ENCODE peak calls at places on chromosomes 13 and 19, in six cellular contexts. D is NCI-H2081; W is NCI-H748 treated with DMSO at 0.1 percent for 48 hours; V is thoracic aorta; K is effector CD4-positive, alpha-beta T cell; Q is nephron progenitor cell. M is an unnamed sample.

GRCh38 chr13:85608255-85608829 is 190.9 kb downstream of the SLITRK6 start:
- DNase-seq in D (no peak), W (no peak), V (no peak), K (no peak), Q (no peak), M (no peak)

GRCh38 chr19:19385900-19386339 is 19.6 kb upstream of the GATAD2A start:
- DNase-seq in D (no peak), W (no peak), V (no peak), K (peak), Q (peak), M (no peak)

GRCh38 chr13:82522872-82523271 is 1359.4 kb downstream of the SLITRK1 start:
- DNase-seq in D (no peak), W (no peak), V (no peak), K (no peak), Q (no peak), M (no peak)

GRCh38 chr19:35346193-35347052 is 1.3 kb upstream of the FFAR1 start:
- DNase-seq in D (no peak), W (no peak), V (no peak), K (peak), Q (no peak), M (peak)

GRCh38 chr13:52739468-52740071 is at the start of gene CNMD:
- DNase-seq in D (no peak), W (no peak), V (no peak), K (no peak), Q (peak), M (peak)

GRCh38 chr19:13037161-13037560 is 41.9 kb downstream of the NFIX start:
- DNase-seq in D (no peak), W (no peak), V (no peak), K (no peak), Q (no peak), M (no peak)

GRCh38 chr13:96836733-96837132 is 157.5 kb downstream of the OXGR1 start:
- DNase-seq in D (no peak), W (no peak), V (no peak), K (no peak), Q (no peak), M (no peak)

GRCh38 chr13:38167164-38167822 is 182.4 kb upstream of the UFM1 start:
- DNase-seq in D (no peak), W (no peak), V (no peak), K (no peak), Q (no peak), M (no peak)

GRCh38 chr19:16588089-16588823 is 16.0 kb upstream of the SLC35E1 start:
- DNase-seq in D (no peak), W (no peak), V (no peak), K (peak), Q (no peak), M (no peak)

M was measured in ecto neural progenitor cell.